ENCODE peak calls at places on chromosomes 13 and 19, in seven cellular contexts. L is MCF 10A, Z is stomach, F is PC-3, P is progenitor cell of endocrine pancreas, J is kidney epithelial cell, V is B cell. W is an unnamed sample.

GRCh38 chr13:90154311-90154960 is 1193.1 kb upstream of the MIR17HG start:
- DNase-seq in L (peak), Z (no peak), F (peak), P (no peak), J (no peak), V (no peak), W (no peak)

GRCh38 chr19:3020321-3020960 is 8.6 kb downstream of the TLE2 start:
- DNase-seq in L (no peak), Z (no peak), F (no peak), P (no peak), J (no peak), V (no peak), W (no peak)

GRCh38 chr19:12985049-12985776 is 10.1 kb upstream of the NFIX start:
- DNase-seq in L (no peak), Z (peak), F (no peak), P (no peak), J (no peak), V (peak), W (peak)

GRCh38 chr13:111328803-111329410 is 8.5 kb downstream of the TEX29 start:
- DNase-seq in L (no peak), Z (no peak), F (no peak), P (no peak), J (no peak), V (no peak), W (no peak)

GRCh38 chr13:95156208-95156607 is 145.0 kb downstream of the ABCC4 start:
- DNase-seq in L (peak), Z (no peak), F (peak), P (no peak), J (no peak), V (no peak), W (peak)

GRCh38 chr13:74695021-74695800 is 561.0 kb upstream of the KLF12 start:
- DNase-seq in L (no peak), Z (no peak), F (no peak), P (no peak), J (no peak), V (no peak), W (no peak)

GRCh38 chr13:112955271-112955937 is 13.6 kb upstream of the MCF2L start:
- DNase-seq in L (no peak), Z (no peak), F (no peak), P (no peak), J (no peak), V (no peak), W (no peak)

GRCh38 chr13:75405976-75406703 is 75.8 kb downstream of the TBC1D4 start:
- DNase-seq in L (no peak), Z (no peak), F (no peak), P (no peak), J (no peak), V (no peak), W (no peak)

GRCh38 chr19:49336482-49337266 is 1.5 kb downstream of the CD37 start:
- DNase-seq in L (no peak), Z (no peak), F (no peak), P (no peak), J (no peak), V (no peak), W (no peak)

DNA sequence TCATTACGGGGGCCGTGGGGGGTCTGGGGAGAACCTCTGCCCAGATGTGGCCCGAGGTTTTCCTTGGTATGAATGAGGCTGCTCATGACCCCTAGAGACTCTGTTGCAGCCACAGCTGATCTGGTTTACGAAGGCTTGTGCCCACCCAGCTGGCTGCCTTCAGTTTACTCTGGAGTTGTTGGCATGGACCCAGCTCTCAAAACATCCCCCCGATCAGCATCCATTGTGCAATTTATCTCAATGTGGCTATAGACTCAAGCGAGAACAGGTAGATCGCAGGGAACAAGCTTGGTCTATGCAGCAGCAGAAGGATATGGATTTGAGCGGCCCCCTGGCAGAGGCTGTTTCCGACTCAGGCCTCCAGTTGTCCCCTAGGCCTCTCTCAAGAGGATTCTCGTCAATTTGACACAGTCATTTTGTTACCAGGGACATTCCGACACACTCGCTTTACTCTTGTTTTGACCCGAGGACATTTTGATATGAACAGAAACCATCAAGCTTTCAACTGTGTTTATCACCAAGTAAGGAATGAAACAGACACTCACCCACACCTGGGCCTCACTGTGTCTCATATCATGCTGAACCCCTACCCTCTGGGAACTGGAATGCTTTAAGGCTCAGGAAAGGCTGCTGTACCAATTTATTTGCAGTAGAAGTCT is 161.5 kb downstream of the KATNAL1 start:
- DNase-seq in L (no peak), Z (no peak), F (no peak), P (no peak), J (no peak), V (no peak), W (no peak)
- TF ChIP-seq CTCF in L (no peak), Z (no peak), F (no peak), P (no peak), J (no peak), V (no peak), W (no peak)

GRCh38 chr13:91308299-91308698 is 39.2 kb upstream of the MIR17HG start:
- DNase-seq in L (peak), Z (no peak), F (peak), P (no peak), J (no peak), V (no peak), W (peak)
- TF ChIP-seq CTCF in L (peak), Z (no peak), F (peak), P (no peak), J (peak), V (peak), W (peak)

GRCh38 chr13:44573071-44573470 is 3.1 kb downstream of the TSC22D1 start:
- DNase-seq in L (no peak), Z (no peak), F (no peak), P (no peak), J (no peak), V (no peak), W (peak)
- TF ChIP-seq CTCF in L (no peak), Z (no peak), F (no peak), P (no peak), J (no peak), V (no peak), W (no peak)

GRCh38 chr19:53809518-53810186 is 14.5 kb downstream of the NLRP12 start:
- DNase-seq in L (no peak), Z (no peak), F (peak), P (no peak), J (no peak), V (no peak), W (peak)
- TF ChIP-seq CTCF in L (peak), Z (no peak), F (peak), P (peak), J (peak), V (peak), W (peak)

GRCh38 chr13:43360911-43361605 is 337.7 kb downstream of the DNAJC15 start:
- DNase-seq in L (no peak), Z (no peak), F (peak), P (no peak), J (no peak), V (no peak), W (no peak)
- TF ChIP-seq CTCF in L (no peak), Z (no peak), F (no peak), P (no peak), J (no peak), V (no peak), W (no peak)

GRCh38 chr19:53670345-53670744 is 38.5 kb downstream of the DPRX start:
- DNase-seq in L (no peak), Z (no peak), F (no peak), P (no peak), J (no peak), V (no peak), W (no peak)
- TF ChIP-seq CTCF in L (no peak), Z (no peak), F (no peak), P (no peak), J (no peak), V (no peak), W (no peak)

DNA sequence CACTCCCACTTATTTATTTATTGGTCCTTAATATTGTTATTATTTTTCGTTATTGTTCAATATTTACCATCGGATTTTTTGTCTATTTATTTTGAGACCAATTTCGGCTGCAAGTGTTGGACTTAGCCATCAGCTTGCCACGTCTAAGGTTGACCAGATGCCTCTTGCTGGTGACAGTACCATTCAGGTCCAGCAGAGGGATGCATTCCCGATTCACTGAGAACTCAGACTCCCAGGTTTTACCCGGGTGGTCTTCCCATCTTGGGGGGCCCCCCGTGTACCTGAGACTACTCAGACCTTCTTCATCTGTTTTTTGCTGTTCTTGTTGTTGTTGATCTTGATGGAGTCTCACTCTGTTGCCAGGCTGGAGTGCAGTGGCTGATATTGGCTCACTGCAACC is 1435.2 kb downstream of the UQCRFS1 start:
- DNase-seq in L (no peak), Z (no peak), F (no peak), P (no peak), J (no peak), V (no peak), W (peak)
- TF ChIP-seq CTCF in L (no peak), Z (no peak), F (no peak), P (no peak), J (no peak), V (no peak), W (peak)

GRCh38 chr19:14318873-14319272 is 62.4 kb upstream of the ADGRE5 start:
- DNase-seq in L (no peak), Z (no peak), F (no peak), P (no peak), J (no peak), V (no peak), W (no peak)
- TF ChIP-seq CTCF in L (no peak), Z (no peak), F (peak), P (peak), J (peak), V (no peak), W (peak)